ENCODE peak calls at places on chromosomes 4 and X, in nine cellular contexts. One of them, this sample, is unnamed.

GRCh38 chr4:36392049-36392448 is 110.6 kb downstream of the DTHD1 start:
- DNase-seq in GM19239: no peak
- DNase-seq in C1 segment of cervical spinal cord: no peak
- DNase-seq in CD4-positive, CD25-positive, alpha-beta regulatory T cell: no peak
- DNase-seq in immature natural killer cell: no peak
- DNase-seq in activated T-helper 1 cell treated with anti-CD3 and anti-CD28 coated beads, Interleukin-2, amount 50 U/mL, for 16 hours: no peak
- DNase-seq in cardiac septum: no peak
- DNase-seq in activated CD4-positive, alpha-beta T cell treated with anti-CD3 and anti-CD28 coated beads, Interleukin-2, amount 50 U/mL, for 48 hours: no peak
- DNase-seq in progenitor cell of endocrine pancreas: no peak
- DNase-seq in this sample: no peak

GRCh38 chrX:85379174-85379907 is at the start of gene POF1B:
- DNase-seq in GM19239: no peak
- DNase-seq in C1 segment of cervical spinal cord: no peak
- DNase-seq in CD4-positive, CD25-positive, alpha-beta regulatory T cell: no peak
- DNase-seq in immature natural killer cell: no peak
- DNase-seq in activated T-helper 1 cell treated with anti-CD3 and anti-CD28 coated beads, Interleukin-2, amount 50 U/mL, for 16 hours: no peak
- DNase-seq in cardiac septum: no peak
- DNase-seq in activated CD4-positive, alpha-beta T cell treated with anti-CD3 and anti-CD28 coated beads, Interleukin-2, amount 50 U/mL, for 48 hours: no peak
- DNase-seq in progenitor cell of endocrine pancreas: no peak
- DNase-seq in this sample: no peak

GRCh38 chr4:77821775-77822174 is 2.6 kb upstream of the CNOT6L start:
- DNase-seq in GM19239: no peak
- DNase-seq in C1 segment of cervical spinal cord: no peak
- DNase-seq in CD4-positive, CD25-positive, alpha-beta regulatory T cell: peak
- DNase-seq in immature natural killer cell: peak
- DNase-seq in activated T-helper 1 cell treated with anti-CD3 and anti-CD28 coated beads, Interleukin-2, amount 50 U/mL, for 16 hours: no peak
- DNase-seq in cardiac septum: no peak
- DNase-seq in activated CD4-positive, alpha-beta T cell treated with anti-CD3 and anti-CD28 coated beads, Interleukin-2, amount 50 U/mL, for 48 hours: no peak
- DNase-seq in progenitor cell of endocrine pancreas: no peak
- DNase-seq in this sample: no peak

GRCh38 chr4:174332741-174333493 is 49.2 kb downstream of the CEP44 start:
- DNase-seq in GM19239: no peak
- DNase-seq in C1 segment of cervical spinal cord: no peak
- DNase-seq in CD4-positive, CD25-positive, alpha-beta regulatory T cell: no peak
- DNase-seq in immature natural killer cell: no peak
- DNase-seq in activated T-helper 1 cell treated with anti-CD3 and anti-CD28 coated beads, Interleukin-2, amount 50 U/mL, for 16 hours: no peak
- DNase-seq in cardiac septum: no peak
- DNase-seq in activated CD4-positive, alpha-beta T cell treated with anti-CD3 and anti-CD28 coated beads, Interleukin-2, amount 50 U/mL, for 48 hours: no peak
- DNase-seq in progenitor cell of endocrine pancreas: no peak
- DNase-seq in this sample: no peak

GRCh38 chr4:152265149-152265621 is 270.7 kb downstream of the FBXW7 start:
- DNase-seq in GM19239: no peak
- DNase-seq in C1 segment of cervical spinal cord: no peak
- DNase-seq in CD4-positive, CD25-positive, alpha-beta regulatory T cell: no peak
- DNase-seq in immature natural killer cell: no peak
- DNase-seq in activated T-helper 1 cell treated with anti-CD3 and anti-CD28 coated beads, Interleukin-2, amount 50 U/mL, for 16 hours: no peak
- DNase-seq in cardiac septum: no peak
- DNase-seq in activated CD4-positive, alpha-beta T cell treated with anti-CD3 and anti-CD28 coated beads, Interleukin-2, amount 50 U/mL, for 48 hours: no peak
- DNase-seq in progenitor cell of endocrine pancreas: no peak
- DNase-seq in this sample: no peak

GRCh38 chrX:19360903-19361302 is 17.2 kb downstream of the PDHA1 start:
- DNase-seq in GM19239: no peak
- DNase-seq in C1 segment of cervical spinal cord: no peak
- DNase-seq in CD4-positive, CD25-positive, alpha-beta regulatory T cell: no peak
- DNase-seq in immature natural killer cell: no peak
- DNase-seq in activated T-helper 1 cell treated with anti-CD3 and anti-CD28 coated beads, Interleukin-2, amount 50 U/mL, for 16 hours: no peak
- DNase-seq in cardiac septum: no peak
- DNase-seq in activated CD4-positive, alpha-beta T cell treated with anti-CD3 and anti-CD28 coated beads, Interleukin-2, amount 50 U/mL, for 48 hours: no peak
- DNase-seq in progenitor cell of endocrine pancreas: no peak
- DNase-seq in this sample: no peak

GRCh38 chr4:20589436-20589835 is 110.8 kb upstream of the PACRGL start:
- DNase-seq in GM19239: no peak
- DNase-seq in C1 segment of cervical spinal cord: no peak
- DNase-seq in CD4-positive, CD25-positive, alpha-beta regulatory T cell: no peak
- DNase-seq in immature natural killer cell: no peak
- DNase-seq in activated T-helper 1 cell treated with anti-CD3 and anti-CD28 coated beads, Interleukin-2, amount 50 U/mL, for 16 hours: no peak
- DNase-seq in cardiac septum: no peak
- DNase-seq in activated CD4-positive, alpha-beta T cell treated with anti-CD3 and anti-CD28 coated beads, Interleukin-2, amount 50 U/mL, for 48 hours: no peak
- DNase-seq in progenitor cell of endocrine pancreas: no peak
- DNase-seq in this sample: no peak

GRCh38 chr4:123825596-123826291 is 429.1 kb downstream of the SPRY1 start:
- DNase-seq in GM19239: no peak
- DNase-seq in C1 segment of cervical spinal cord: no peak
- DNase-seq in CD4-positive, CD25-positive, alpha-beta regulatory T cell: no peak
- DNase-seq in immature natural killer cell: no peak
- DNase-seq in activated T-helper 1 cell treated with anti-CD3 and anti-CD28 coated beads, Interleukin-2, amount 50 U/mL, for 16 hours: no peak
- DNase-seq in cardiac septum: no peak
- DNase-seq in activated CD4-positive, alpha-beta T cell treated with anti-CD3 and anti-CD28 coated beads, Interleukin-2, amount 50 U/mL, for 48 hours: no peak
- DNase-seq in progenitor cell of endocrine pancreas: no peak
- DNase-seq in this sample: no peak

GRCh38 chr4:1517592-1518411 is 111.6 kb upstream of the NKX1-1 start:
- DNase-seq in GM19239: no peak
- DNase-seq in C1 segment of cervical spinal cord: no peak
- DNase-seq in CD4-positive, CD25-positive, alpha-beta regulatory T cell: peak
- DNase-seq in immature natural killer cell: no peak
- DNase-seq in activated T-helper 1 cell treated with anti-CD3 and anti-CD28 coated beads, Interleukin-2, amount 50 U/mL, for 16 hours: no peak
- DNase-seq in cardiac septum: no peak
- DNase-seq in activated CD4-positive, alpha-beta T cell treated with anti-CD3 and anti-CD28 coated beads, Interleukin-2, amount 50 U/mL, for 48 hours: no peak
- DNase-seq in progenitor cell of endocrine pancreas: no peak
- DNase-seq in this sample: no peak

GRCh38 chr4:102614801-102615200 is 113.6 kb downstream of the NFKB1 start:
- DNase-seq in GM19239: no peak
- DNase-seq in C1 segment of cervical spinal cord: no peak
- DNase-seq in CD4-positive, CD25-positive, alpha-beta regulatory T cell: no peak
- DNase-seq in immature natural killer cell: peak
- DNase-seq in activated T-helper 1 cell treated with anti-CD3 and anti-CD28 coated beads, Interleukin-2, amount 50 U/mL, for 16 hours: no peak
- DNase-seq in cardiac septum: no peak
- DNase-seq in activated CD4-positive, alpha-beta T cell treated with anti-CD3 and anti-CD28 coated beads, Interleukin-2, amount 50 U/mL, for 48 hours: no peak
- DNase-seq in progenitor cell of endocrine pancreas: no peak
- DNase-seq in this sample: no peak

GRCh38 chrX:109943740-109944092 is 59.2 kb upstream of the TMEM164 start:
- DNase-seq in GM19239: no peak
- DNase-seq in C1 segment of cervical spinal cord: no peak
- DNase-seq in CD4-positive, CD25-positive, alpha-beta regulatory T cell: no peak
- DNase-seq in immature natural killer cell: no peak
- DNase-seq in activated T-helper 1 cell treated with anti-CD3 and anti-CD28 coated beads, Interleukin-2, amount 50 U/mL, for 16 hours: no peak
- DNase-seq in cardiac septum: no peak
- DNase-seq in activated CD4-positive, alpha-beta T cell treated with anti-CD3 and anti-CD28 coated beads, Interleukin-2, amount 50 U/mL, for 48 hours: no peak
- DNase-seq in progenitor cell of endocrine pancreas: no peak
- DNase-seq in this sample: no peak

GRCh38 chr4:152996101-152996500 is 60.0 kb downstream of the FHDC1 start:
- DNase-seq in GM19239: no peak
- DNase-seq in C1 segment of cervical spinal cord: no peak
- DNase-seq in CD4-positive, CD25-positive, alpha-beta regulatory T cell: no peak
- DNase-seq in immature natural killer cell: no peak
- DNase-seq in activated T-helper 1 cell treated with anti-CD3 and anti-CD28 coated beads, Interleukin-2, amount 50 U/mL, for 16 hours: no peak
- DNase-seq in cardiac septum: no peak
- DNase-seq in activated CD4-positive, alpha-beta T cell treated with anti-CD3 and anti-CD28 coated beads, Interleukin-2, amount 50 U/mL, for 48 hours: no peak
- DNase-seq in progenitor cell of endocrine pancreas: no peak
- DNase-seq in this sample: no peak

GRCh38 chr4:85745939-85746338 is 271.0 kb downstream of the ARHGAP24 start:
- DNase-seq in GM19239: no peak
- DNase-seq in C1 segment of cervical spinal cord: no peak
- DNase-seq in CD4-positive, CD25-positive, alpha-beta regulatory T cell: no peak
- DNase-seq in immature natural killer cell: no peak
- DNase-seq in activated T-helper 1 cell treated with anti-CD3 and anti-CD28 coated beads, Interleukin-2, amount 50 U/mL, for 16 hours: no peak
- DNase-seq in cardiac septum: no peak
- DNase-seq in activated CD4-positive, alpha-beta T cell treated with anti-CD3 and anti-CD28 coated beads, Interleukin-2, amount 50 U/mL, for 48 hours: no peak
- DNase-seq in progenitor cell of endocrine pancreas: no peak
- DNase-seq in this sample: no peak

GRCh38 chr4:2291705-2292651 is 30.1 kb upstream of the MXD4 start:
- DNase-seq in GM19239: no peak
- DNase-seq in C1 segment of cervical spinal cord: no peak
- DNase-seq in CD4-positive, CD25-positive, alpha-beta regulatory T cell: no peak
- DNase-seq in immature natural killer cell: no peak
- DNase-seq in activated T-helper 1 cell treated with anti-CD3 and anti-CD28 coated beads, Interleukin-2, amount 50 U/mL, for 16 hours: no peak
- DNase-seq in cardiac septum: no peak
- DNase-seq in activated CD4-positive, alpha-beta T cell treated with anti-CD3 and anti-CD28 coated beads, Interleukin-2, amount 50 U/mL, for 48 hours: no peak
- DNase-seq in progenitor cell of endocrine pancreas: no peak
- DNase-seq in this sample: no peak

GRCh38 chr4:94934201-94934600 is 176.4 kb downstream of the BMPR1B start:
- DNase-seq in GM19239: no peak
- DNase-seq in C1 segment of cervical spinal cord: no peak
- DNase-seq in CD4-positive, CD25-positive, alpha-beta regulatory T cell: no peak
- DNase-seq in immature natural killer cell: no peak
- DNase-seq in activated T-helper 1 cell treated with anti-CD3 and anti-CD28 coated beads, Interleukin-2, amount 50 U/mL, for 16 hours: no peak
- DNase-seq in cardiac septum: no peak
- DNase-seq in activated CD4-positive, alpha-beta T cell treated with anti-CD3 and anti-CD28 coated beads, Interleukin-2, amount 50 U/mL, for 48 hours: no peak
- DNase-seq in progenitor cell of endocrine pancreas: no peak
- DNase-seq in this sample: no peak

GRCh38 chr4:108010167-108010566 is 20.5 kb downstream of the HADH start:
- DNase-seq in GM19239: no peak
- DNase-seq in C1 segment of cervical spinal cord: no peak
- DNase-seq in CD4-positive, CD25-positive, alpha-beta regulatory T cell: no peak
- DNase-seq in immature natural killer cell: no peak
- DNase-seq in activated T-helper 1 cell treated with anti-CD3 and anti-CD28 coated beads, Interleukin-2, amount 50 U/mL, for 16 hours: no peak
- DNase-seq in cardiac septum: no peak
- DNase-seq in activated CD4-positive, alpha-beta T cell treated with anti-CD3 and anti-CD28 coated beads, Interleukin-2, amount 50 U/mL, for 48 hours: no peak
- DNase-seq in progenitor cell of endocrine pancreas: no peak
- DNase-seq in this sample: no peak

GRCh38 chr4:126777649-126778048 is 855.1 kb upstream of the INTU start:
- DNase-seq in GM19239: no peak
- DNase-seq in C1 segment of cervical spinal cord: no peak
- DNase-seq in CD4-positive, CD25-positive, alpha-beta regulatory T cell: no peak
- DNase-seq in immature natural killer cell: no peak
- DNase-seq in activated T-helper 1 cell treated with anti-CD3 and anti-CD28 coated beads, Interleukin-2, amount 50 U/mL, for 16 hours: no peak
- DNase-seq in cardiac septum: no peak
- DNase-seq in activated CD4-positive, alpha-beta T cell treated with anti-CD3 and anti-CD28 coated beads, Interleukin-2, amount 50 U/mL, for 48 hours: no peak
- DNase-seq in progenitor cell of endocrine pancreas: no peak
- DNase-seq in this sample: no peak

GRCh38 chrX:69146739-69147138 is 18.5 kb downstream of the PJA1 start:
- DNase-seq in GM19239: no peak
- DNase-seq in C1 segment of cervical spinal cord: no peak
- DNase-seq in CD4-positive, CD25-positive, alpha-beta regulatory T cell: no peak
- DNase-seq in immature natural killer cell: no peak
- DNase-seq in activated T-helper 1 cell treated with anti-CD3 and anti-CD28 coated beads, Interleukin-2, amount 50 U/mL, for 16 hours: no peak
- DNase-seq in cardiac septum: no peak
- DNase-seq in activated CD4-positive, alpha-beta T cell treated with anti-CD3 and anti-CD28 coated beads, Interleukin-2, amount 50 U/mL, for 48 hours: no peak
- DNase-seq in progenitor cell of endocrine pancreas: no peak
- DNase-seq in this sample: no peak

GRCh38 chrX:107659768-107660167 is 31.5 kb downstream of the PRPS1 start:
- DNase-seq in GM19239: no peak
- DNase-seq in C1 segment of cervical spinal cord: no peak
- DNase-seq in CD4-positive, CD25-positive, alpha-beta regulatory T cell: no peak
- DNase-seq in immature natural killer cell: peak
- DNase-seq in activated T-helper 1 cell treated with anti-CD3 and anti-CD28 coated beads, Interleukin-2, amount 50 U/mL, for 16 hours: no peak
- DNase-seq in cardiac septum: no peak
- DNase-seq in activated CD4-positive, alpha-beta T cell treated with anti-CD3 and anti-CD28 coated beads, Interleukin-2, amount 50 U/mL, for 48 hours: no peak
- DNase-seq in progenitor cell of endocrine pancreas: no peak
- DNase-seq in this sample: peak

GRCh38 chr4:139628184-139629012 is 37.2 kb upstream of the MGST2 start:
- DNase-seq in GM19239: no peak
- DNase-seq in C1 segment of cervical spinal cord: no peak
- DNase-seq in CD4-positive, CD25-positive, alpha-beta regulatory T cell: no peak
- DNase-seq in immature natural killer cell: no peak
- DNase-seq in activated T-helper 1 cell treated with anti-CD3 and anti-CD28 coated beads, Interleukin-2, amount 50 U/mL, for 16 hours: no peak
- DNase-seq in cardiac septum: no peak
- DNase-seq in activated CD4-positive, alpha-beta T cell treated with anti-CD3 and anti-CD28 coated beads, Interleukin-2, amount 50 U/mL, for 48 hours: no peak
- DNase-seq in progenitor cell of endocrine pancreas: no peak
- DNase-seq in this sample: no peak

GRCh38 chr4:154491341-154491679 is 289 bp downstream of the DCHS2 start:
- DNase-seq in GM19239: peak
- DNase-seq in C1 segment of cervical spinal cord: no peak
- DNase-seq in CD4-positive, CD25-positive, alpha-beta regulatory T cell: no peak
- DNase-seq in immature natural killer cell: no peak
- DNase-seq in activated T-helper 1 cell treated with anti-CD3 and anti-CD28 coated beads, Interleukin-2, amount 50 U/mL, for 16 hours: no peak
- DNase-seq in cardiac septum: no peak
- DNase-seq in activated CD4-positive, alpha-beta T cell treated with anti-CD3 and anti-CD28 coated beads, Interleukin-2, amount 50 U/mL, for 48 hours: peak
- DNase-seq in progenitor cell of endocrine pancreas: no peak
- DNase-seq in this sample: no peak

GRCh38 chrX:104469771-104470170 is 96.2 kb upstream of the IL1RAPL2 start:
- DNase-seq in GM19239: no peak
- DNase-seq in C1 segment of cervical spinal cord: no peak
- DNase-seq in CD4-positive, CD25-positive, alpha-beta regulatory T cell: no peak
- DNase-seq in immature natural killer cell: no peak
- DNase-seq in activated T-helper 1 cell treated with anti-CD3 and anti-CD28 coated beads, Interleukin-2, amount 50 U/mL, for 16 hours: no peak
- DNase-seq in cardiac septum: no peak
- DNase-seq in activated CD4-positive, alpha-beta T cell treated with anti-CD3 and anti-CD28 coated beads, Interleukin-2, amount 50 U/mL, for 48 hours: no peak
- DNase-seq in progenitor cell of endocrine pancreas: no peak
- DNase-seq in this sample: no peak